ENCODE peak calls at places on chromosomes 11 and 22, in four cellular contexts. Y is caudate nucleus, R is C1 segment of cervical spinal cord, N is body of pancreas. S is an unnamed sample.

GRCh38 chr22:49487950-49488349 is 339.7 kb downstream of the BRD1 start:
- DNase-seq in R (no peak), N (no peak), Y (no peak), S (no peak)

GRCh38 chr11:66842896-66843775 is at the start of gene RCE1:
- DNase-seq in N (peak), R (peak), Y (peak), S (peak)

GRCh38 chr11:33016654-33017053 is 976 bp downstream of the DEPDC7 start:
- DNase-seq in N (no peak), Y (no peak), R (no peak), S (no peak)

GRCh38 chr11:26696330-26696729 is 25.5 kb downstream of the SLC5A12 start:
- DNase-seq in R (no peak), Y (no peak), N (no peak), S (no peak)

GRCh38 chr11:12893787-12894672 is 115.1 kb upstream of the RASSF10 start:
- DNase-seq in N (peak), Y (peak), R (no peak), S (peak)

GRCh38 chr22:50228366-50228765 is 16.5 kb downstream of the TUBGCP6 start:
- DNase-seq in Y (no peak), R (no peak), N (no peak), S (no peak)

GRCh38 chr22:40156001-40156516 is 21.7 kb upstream of the TNRC6B start:
- DNase-seq in N (peak), R (no peak), Y (no peak), S (no peak)

GRCh38 chr22:47144076-47144765 is 381.8 kb downstream of the TBC1D22A start:
- DNase-seq in Y (no peak), N (peak), R (no peak), S (no peak)

GRCh38 chr11:65498042-65498726 is 661 bp upstream of the MALAT1 start:
- DNase-seq in N (peak), Y (no peak), R (peak), S (peak)

GRCh38 chr22:29574762-29575450 is 6.0 kb downstream of the NIPSNAP1 start:
- DNase-seq in N (no peak), R (no peak), Y (no peak), S (no peak)

GRCh38 chr22:28594784-28595324 is 84.8 kb downstream of the TTC28 start:
- DNase-seq in Y (no peak), N (no peak), R (no peak), S (no peak)

GRCh38 chr11:1206391-1207271 is 16.2 kb upstream of the MUC5B start:
- DNase-seq in R (no peak), Y (no peak), N (peak), S (no peak)

GRCh38 chr11:67504023-67504949 is 877 bp downstream of the PITPNM1 start:
- DNase-seq in R (peak), Y (no peak), N (peak), S (no peak)

GRCh38 chr11:26971961-26972360 is 22.0 kb upstream of the FIBIN start:
- DNase-seq in N (no peak), Y (no peak), R (no peak), S (no peak)

GRCh38 chr11:12981879-12982531 is 27.1 kb upstream of the RASSF10 start:
- DNase-seq in R (no peak), N (no peak), Y (no peak), S (no peak)

GRCh38 chr11:79179087-79179486 is 261.7 kb downstream of the TENM4 start:
- DNase-seq in R (no peak), N (no peak), Y (no peak), S (no peak)

GRCh38 chr11:73388241-73389133 is 12.3 kb downstream of the RELT start:
- DNase-seq in N (no peak), Y (no peak), R (peak), S (no peak)

GRCh38 chr22:44845191-44845590 is 92.8 kb downstream of the ARHGAP8 start:
- DNase-seq in R (no peak), N (no peak), Y (no peak), S (no peak)

GRCh38 chr11:12090761-12091261 is 19.6 kb upstream of the MICAL2 start:
- DNase-seq in N (no peak), Y (no peak), R (no peak), S (no peak)

GRCh38 chr22:19890502-19891349 is 36.1 kb upstream of the GNB1L start:
- DNase-seq in N (no peak), R (no peak), Y (no peak), S (no peak)

GRCh38 chr11:613369-613968 is 2.3 kb downstream of the IRF7 start:
- DNase-seq in R (peak), N (peak), Y (peak), S (no peak)

GRCh38 chr11:17763703-17764102 is 29.1 kb downstream of the KCNC1 start:
- DNase-seq in R (no peak), Y (no peak), N (no peak), S (no peak)

S was measured in hypothalamus.